ENCODE peak calls at places on chromosomes 11 and 22, in four cellular contexts. One of them, this sample, is unnamed.

GRCh38 chr22:49677495-49677889 is 150.2 kb downstream of the BRD1 start:
- DNase-seq in GM12878: no peak
- DNase-seq in endothelial cell of umbilical vein: no peak
- DNase-seq in K562: no peak
- DNase-seq in this sample: no peak

GRCh38 chr11:117144477-117145392 is 648 bp downstream of the PAFAH1B2 start:
- DNase-seq in GM12878: no peak
- DNase-seq in endothelial cell of umbilical vein: peak; percentile 84
- DNase-seq in K562: peak; percentile 83
- DNase-seq in this sample: peak; percentile 86

GRCh38 chr11:81579339-81579738 is 1154.3 kb downstream of the FAM181B start:
- DNase-seq in GM12878: no peak
- DNase-seq in endothelial cell of umbilical vein: no peak
- DNase-seq in K562: no peak
- DNase-seq in this sample: no peak

GRCh38 chr11:20000393-20001134 is 159.7 kb downstream of the DBX1 start:
- DNase-seq in GM12878: no peak
- DNase-seq in endothelial cell of umbilical vein: no peak
- DNase-seq in K562: no peak
- DNase-seq in this sample: no peak

GRCh38 chr11:68340003-68340767 is 27.8 kb downstream of the LRP5 start:
- DNase-seq in GM12878: peak; percentile 44
- DNase-seq in endothelial cell of umbilical vein: no peak
- DNase-seq in K562: no peak
- DNase-seq in this sample: no peak

GRCh38 chr11:35605691-35606090 is 12.6 kb upstream of the FJX1 start:
- DNase-seq in GM12878: no peak
- DNase-seq in endothelial cell of umbilical vein: no peak
- DNase-seq in K562: no peak
- DNase-seq in this sample: peak; percentile 59

GRCh38 chr11:44938066-44938691 is 12.5 kb downstream of the TP53I11 start:
- DNase-seq in GM12878: no peak
- DNase-seq in endothelial cell of umbilical vein: no peak
- DNase-seq in K562: no peak
- DNase-seq in this sample: no peak

GRCh38 chr11:71420455-71421241 is 27.5 kb downstream of the DHCR7 start:
- DNase-seq in GM12878: peak; percentile 25
- DNase-seq in endothelial cell of umbilical vein: peak; percentile 32
- DNase-seq in K562: peak; percentile 59
- DNase-seq in this sample: peak; percentile 55

GRCh38 chr11:92929168-92930053 is 40.0 kb upstream of the MTNR1B start:
- DNase-seq in GM12878: no peak
- DNase-seq in endothelial cell of umbilical vein: no peak
- DNase-seq in K562: no peak
- DNase-seq in this sample: no peak

GRCh38 chr11:116507016-116507415 is 265.8 kb downstream of the BUD13 start:
- DNase-seq in GM12878: no peak
- DNase-seq in endothelial cell of umbilical vein: no peak
- DNase-seq in K562: no peak
- DNase-seq in this sample: no peak

GRCh38 chr11:72798361-72798760 is 4.5 kb upstream of the STARD10 start:
- DNase-seq in GM12878: no peak
- DNase-seq in endothelial cell of umbilical vein: no peak
- DNase-seq in K562: no peak
- DNase-seq in this sample: no peak

GRCh38 chr11:107699371-107700348 is 12.2 kb downstream of the SLN start:
- DNase-seq in GM12878: no peak
- DNase-seq in endothelial cell of umbilical vein: no peak
- DNase-seq in K562: no peak
- DNase-seq in this sample: no peak

GRCh38 chr11:115990004-115990447 is 485.8 kb upstream of the CADM1 start:
- DNase-seq in GM12878: no peak
- DNase-seq in endothelial cell of umbilical vein: no peak
- DNase-seq in K562: peak; percentile 66
- DNase-seq in this sample: no peak

GRCh38 chr11:12161137-12161536 is 50.7 kb downstream of the MICAL2 start:
- DNase-seq in GM12878: no peak
- DNase-seq in endothelial cell of umbilical vein: no peak
- DNase-seq in K562: no peak
- DNase-seq in this sample: no peak

GRCh38 chr22:29263791-29264216 is 4.0 kb downstream of the RHBDD3 start:
- DNase-seq in GM12878: no peak
- DNase-seq in endothelial cell of umbilical vein: no peak
- DNase-seq in K562: no peak
- DNase-seq in this sample: no peak

GRCh38 chr11:88421530-88421929 is 84.0 kb upstream of the CTSC start:
- DNase-seq in GM12878: peak; percentile 31
- DNase-seq in endothelial cell of umbilical vein: no peak
- DNase-seq in K562: peak; percentile 57
- DNase-seq in this sample: peak; percentile 48

GRCh38 chr11:1573847-1574255 is 1.8 kb upstream of the DUSP8 start:
- DNase-seq in GM12878: no peak
- DNase-seq in endothelial cell of umbilical vein: no peak
- DNase-seq in K562: no peak
- DNase-seq in this sample: no peak

GRCh38 chr11:71130106-71130505 is 122.3 kb downstream of the SHANK2 start:
- DNase-seq in GM12878: no peak
- DNase-seq in endothelial cell of umbilical vein: no peak
- DNase-seq in K562: no peak
- DNase-seq in this sample: no peak

GRCh38 chr11:57499413-57499982 is 16.0 kb downstream of the SLC43A1 start:
- DNase-seq in GM12878: no peak
- DNase-seq in endothelial cell of umbilical vein: peak; percentile 97
- DNase-seq in K562: peak; percentile 100
- DNase-seq in this sample: peak; percentile 82

GRCh38 chr11:118057424-118058145 is 19.3 kb upstream of the TMPRSS4 start:
- DNase-seq in GM12878: no peak
- DNase-seq in endothelial cell of umbilical vein: no peak
- DNase-seq in K562: no peak
- DNase-seq in this sample: no peak

GRCh38 chr22:36481393-36482168 is at the start of gene TXN2:
- DNase-seq in GM12878: peak; percentile 82
- DNase-seq in endothelial cell of umbilical vein: peak; percentile 94
- DNase-seq in K562: peak; percentile 90
- DNase-seq in this sample: peak; percentile 95

GRCh38 chr11:61384271-61385242 is 7.8 kb upstream of the TMEM216 start:
- DNase-seq in GM12878: no peak
- DNase-seq in endothelial cell of umbilical vein: peak; percentile 43
- DNase-seq in K562: peak; percentile 66
- DNase-seq in this sample: peak; percentile 42

GRCh38 chr11:117179048-117179999 is 781 bp downstream of the SIDT2 start:
- DNase-seq in GM12878: peak; percentile 45
- DNase-seq in endothelial cell of umbilical vein: peak; percentile 29
- DNase-seq in K562: peak; percentile 65
- DNase-seq in this sample: no peak

GRCh38 chr11:126485986-126486635 is 130.6 kb downstream of the ST3GAL4 start:
- DNase-seq in GM12878: no peak
- DNase-seq in endothelial cell of umbilical vein: no peak
- DNase-seq in K562: no peak
- DNase-seq in this sample: no peak

GRCh38 chr11:10622957-10623787 is 54.7 kb upstream of the LYVE1 start:
- DNase-seq in GM12878: no peak
- DNase-seq in endothelial cell of umbilical vein: no peak
- DNase-seq in K562: no peak
- DNase-seq in this sample: no peak

GRCh38 chr11:72375241-72375640 is 59.1 kb downstream of the CLPB start:
- DNase-seq in GM12878: no peak
- DNase-seq in endothelial cell of umbilical vein: no peak
- DNase-seq in K562: no peak
- DNase-seq in this sample: no peak

GRCh38 chr22:49964136-49964492 is 3.5 kb downstream of the PIM3 start:
- DNase-seq in GM12878: no peak
- DNase-seq in endothelial cell of umbilical vein: no peak
- DNase-seq in K562: no peak
- DNase-seq in this sample: no peak

GRCh38 chr11:127074151-127074761 is 73.7 kb upstream of the KIRREL3 start:
- DNase-seq in GM12878: peak; percentile 76
- DNase-seq in endothelial cell of umbilical vein: no peak
- DNase-seq in K562: peak; percentile 25
- DNase-seq in this sample: peak; percentile 72

GRCh38 chr22:22548349-22548716 is 10.7 kb downstream of the PRAME start:
- DNase-seq in GM12878: no peak
- DNase-seq in endothelial cell of umbilical vein: no peak
- DNase-seq in K562: peak; percentile 65
- DNase-seq in this sample: no peak

GRCh38 chr22:17742528-17742902 is 31.8 kb downstream of the BID start:
- DNase-seq in GM12878: no peak
- DNase-seq in endothelial cell of umbilical vein: peak; percentile 49
- DNase-seq in K562: peak; percentile 92
- DNase-seq in this sample: peak; percentile 66

GRCh38 chr11:114162719-114163123 is 103.2 kb downstream of the ZBTB16 start:
- DNase-seq in GM12878: no peak
- DNase-seq in endothelial cell of umbilical vein: peak; percentile 99
- DNase-seq in K562: no peak
- DNase-seq in this sample: peak; percentile 94

GRCh38 chr22:23891726-23892125 is 2.5 kb upstream of the MIF start:
- DNase-seq in GM12878: no peak
- DNase-seq in endothelial cell of umbilical vein: no peak
- DNase-seq in K562: no peak
- DNase-seq in this sample: no peak

GRCh38 chr11:38392176-38392575 is 1794.1 kb upstream of the RAG2 start:
- DNase-seq in GM12878: no peak
- DNase-seq in endothelial cell of umbilical vein: no peak
- DNase-seq in K562: no peak
- DNase-seq in this sample: no peak

GRCh38 chr11:68632802-68633201 is 51.5 kb upstream of the GAL start:
- DNase-seq in GM12878: no peak
- DNase-seq in endothelial cell of umbilical vein: peak; percentile 68
- DNase-seq in K562: peak; percentile 64
- DNase-seq in this sample: peak; percentile 70

GRCh38 chr11:36425593-36426206 is 84.4 kb downstream of the TRAF6 start:
- DNase-seq in GM12878: no peak
- DNase-seq in endothelial cell of umbilical vein: peak; percentile 24
- DNase-seq in K562: no peak
- DNase-seq in this sample: peak; percentile 52

GRCh38 chr22:45246060-45246985 is 5.6 kb upstream of the KIAA0930 start:
- DNase-seq in GM12878: no peak
- DNase-seq in endothelial cell of umbilical vein: peak; percentile 91
- DNase-seq in K562: no peak
- DNase-seq in this sample: peak; percentile 99

GRCh38 chr11:134398644-134399292 is 13.3 kb downstream of the B3GAT1 start:
- DNase-seq in GM12878: no peak
- DNase-seq in endothelial cell of umbilical vein: no peak
- DNase-seq in K562: no peak
- DNase-seq in this sample: no peak

GRCh38 chr11:118544010-118544646 is 13.1 kb downstream of the TMEM25 start:
- DNase-seq in GM12878: no peak
- DNase-seq in endothelial cell of umbilical vein: no peak
- DNase-seq in K562: no peak
- DNase-seq in this sample: no peak

GRCh38 chr11:131295986-131296385 is 74.4 kb upstream of the NTM start:
- DNase-seq in GM12878: no peak
- DNase-seq in endothelial cell of umbilical vein: no peak
- DNase-seq in K562: no peak
- DNase-seq in this sample: no peak
- TF ChIP-seq FOS in GM12878: no peak
- TF ChIP-seq FOS in endothelial cell of umbilical vein: no peak
- TF ChIP-seq FOS in K562: no peak
- TF ChIP-seq FOS in this sample: no peak

GRCh38 chr22:47090591-47091240 is 328.3 kb downstream of the TBC1D22A start:
- DNase-seq in GM12878: no peak
- DNase-seq in endothelial cell of umbilical vein: peak; percentile 22
- DNase-seq in K562: peak; percentile 58
- DNase-seq in this sample: peak; percentile 60
- TF ChIP-seq FOS in GM12878: no peak
- TF ChIP-seq FOS in endothelial cell of umbilical vein: no peak
- TF ChIP-seq FOS in K562: no peak
- TF ChIP-seq FOS in this sample: no peak

GRCh38 chr11:27329867-27330632 is 33.0 kb downstream of the CCDC34 start:
- DNase-seq in GM12878: no peak
- DNase-seq in endothelial cell of umbilical vein: no peak
- DNase-seq in K562: no peak
- DNase-seq in this sample: no peak

GRCh38 chr11:27328602-27329001 is 34.4 kb downstream of the CCDC34 start:
- DNase-seq in GM12878: no peak
- DNase-seq in endothelial cell of umbilical vein: no peak
- DNase-seq in K562: no peak
- DNase-seq in this sample: no peak

GRCh38 chr11:27330633-27331270 is 32.3 kb downstream of the CCDC34 start:
- DNase-seq in GM12878: no peak
- DNase-seq in endothelial cell of umbilical vein: no peak
- DNase-seq in K562: no peak
- DNase-seq in this sample: no peak

DNA sequence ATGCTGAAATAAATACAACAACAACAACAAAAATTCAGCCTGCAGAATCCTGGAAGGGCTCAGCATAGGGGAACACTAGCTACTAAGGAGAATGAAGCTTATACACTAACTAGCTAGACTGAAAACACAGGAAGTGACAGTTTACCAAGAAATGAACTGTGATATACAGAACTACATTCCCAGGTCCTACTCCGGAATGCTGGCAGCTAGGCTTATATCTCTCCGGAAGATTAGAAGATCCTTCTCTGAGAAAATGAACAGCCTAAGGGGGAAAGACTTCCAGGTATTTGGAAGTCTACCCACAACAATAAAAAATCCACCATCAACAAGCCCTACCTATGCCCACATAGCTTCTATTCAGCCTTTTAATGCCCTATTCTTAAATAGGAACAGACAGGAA is 31.0 kb downstream of the CCDC34 start:
- DNase-seq in GM12878: no peak
- DNase-seq in endothelial cell of umbilical vein: no peak
- DNase-seq in K562: no peak
- DNase-seq in this sample: peak; percentile 65
- TF ChIP-seq FOS in GM12878: no peak
- TF ChIP-seq FOS in endothelial cell of umbilical vein: no peak
- TF ChIP-seq FOS in K562: no peak
- TF ChIP-seq FOS in this sample: no peak

GRCh38 chr11:83257638-83258229 is 28.4 kb downstream of the CCDC90B start:
- DNase-seq in GM12878: no peak
- DNase-seq in endothelial cell of umbilical vein: peak; percentile 66
- DNase-seq in K562: no peak
- DNase-seq in this sample: peak; percentile 73
- TF ChIP-seq FOS in GM12878: no peak
- TF ChIP-seq FOS in endothelial cell of umbilical vein: peak; percentile 74
- TF ChIP-seq FOS in K562: no peak
- TF ChIP-seq FOS in this sample: no peak

GRCh38 chr22:43720718-43721117 is 91.4 kb downstream of the EFCAB6 start:
- DNase-seq in GM12878: no peak
- DNase-seq in endothelial cell of umbilical vein: no peak
- DNase-seq in K562: no peak
- DNase-seq in this sample: no peak
- TF ChIP-seq FOS in GM12878: no peak
- TF ChIP-seq FOS in endothelial cell of umbilical vein: no peak
- TF ChIP-seq FOS in K562: no peak
- TF ChIP-seq FOS in this sample: no peak

DNA sequence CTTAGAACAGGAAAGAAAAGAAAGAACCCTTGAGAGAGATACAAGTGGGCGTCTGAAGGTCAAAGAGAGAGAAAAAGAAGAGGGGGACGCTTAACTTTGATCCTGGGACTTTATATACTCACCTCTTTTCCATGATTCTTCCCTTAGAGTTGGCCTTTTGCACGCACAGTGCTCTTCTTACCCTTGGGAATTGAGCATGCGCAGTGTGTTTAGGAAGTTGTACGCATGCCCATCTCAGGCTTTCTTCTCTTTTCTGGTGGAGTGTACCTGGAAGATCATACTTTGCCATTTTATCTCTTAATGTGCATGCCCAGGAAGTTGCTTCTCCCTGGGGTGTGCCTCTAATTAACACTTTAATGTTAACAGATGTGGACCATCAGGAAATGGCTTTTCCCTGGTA is 229.6 kb upstream of the ANO3 start:
- DNase-seq in GM12878: no peak
- DNase-seq in endothelial cell of umbilical vein: no peak
- DNase-seq in K562: no peak
- DNase-seq in this sample: no peak
- TF ChIP-seq FOS in GM12878: no peak
- TF ChIP-seq FOS in endothelial cell of umbilical vein: no peak
- TF ChIP-seq FOS in K562: no peak
- TF ChIP-seq FOS in this sample: no peak

This sample was measured in IMR-90.